ENCODE peak calls at places on chromosomes 3 and 15, in seven cellular contexts. D is HCT116, I is tibial artery, Y is pancreas, B is upper lobe of right lung, E is tibial nerve, G is lower lobe of right lung. L is an unnamed sample.

GRCh38 chr15:31147943-31148621 is 46.6 kb upstream of the TRPM1 start:
- DNase-seq in E (no peak), G (no peak), Y (no peak), I (no peak), D (no peak), B (no peak), L (no peak)

GRCh38 chr3:185818267-185818875 is 6.5 kb downstream of the IGF2BP2 start:
- DNase-seq in G (no peak), E (no peak), Y (no peak), D (no peak), B (no peak), I (no peak), L (no peak)

GRCh38 chr3:127768346-127769008 is 53.8 kb downstream of the MGLL start:
- DNase-seq in G (no peak), B (peak; percentile 65), D (no peak), Y (no peak), E (no peak), I (no peak), L (no peak)

GRCh38 chr15:90954712-90955671 is at the start of gene RCCD1:
- DNase-seq in E (peak; percentile 92), B (peak; percentile 98), G (peak; percentile 98), Y (peak; percentile 98), D (peak; percentile 92), I (peak; percentile 98), L (peak; percentile 96)

GRCh38 chr15:101201411-101202174 is 50.3 kb downstream of the CHSY1 start:
- DNase-seq in E (peak; percentile 88), D (peak; percentile 19), B (peak; percentile 78), I (peak; percentile 99), G (peak; percentile 75), Y (no peak), L (peak; percentile 50)

GRCh38 chr3:123667784-123668183 is 82.9 kb upstream of the HACD2 start:
- DNase-seq in I (no peak), Y (no peak), G (no peak), D (no peak), B (no peak), E (no peak), L (no peak)

GRCh38 chr3:11045536-11045935 is 53.0 kb downstream of the SLC6A1 start:
- DNase-seq in G (no peak), D (no peak), I (no peak), Y (no peak), E (no peak), B (no peak), L (no peak)

GRCh38 chr3:13728487-13728886 is 151.4 kb downstream of the WNT7A start:
- DNase-seq in D (no peak), B (no peak), E (no peak), Y (no peak), I (no peak), G (no peak), L (no peak)

GRCh38 chr15:42719051-42719450 is 17.9 kb downstream of the CDAN1 start:
- DNase-seq in G (no peak), Y (no peak), E (no peak), B (no peak), D (no peak), I (no peak), L (no peak)

GRCh38 chr15:74451861-74452835 is 8.8 kb downstream of the UBL7 start:
- DNase-seq in I (peak; percentile 38), D (no peak), B (no peak), E (no peak), Y (no peak), G (no peak), L (no peak)

GRCh38 chr3:88385090-88385489 is 235.3 kb downstream of the C3orf38 start:
- DNase-seq in Y (no peak), I (no peak), D (no peak), E (no peak), G (no peak), B (no peak), L (no peak)

GRCh38 chr3:104367000-104367399 is 999.7 kb upstream of the ALCAM start:
- DNase-seq in E (no peak), Y (no peak), D (no peak), G (no peak), B (no peak), I (no peak), L (no peak)

GRCh38 chr15:56059716-56060115 is 66.3 kb upstream of the NEDD4 start:
- DNase-seq in I (no peak), D (no peak), G (no peak), E (no peak), Y (no peak), B (no peak), L (no peak)

GRCh38 chr15:78195735-78196201 is 38.6 kb downstream of the ACSBG1 start:
- DNase-seq in I (no peak), D (no peak), B (peak; percentile 69), E (no peak), G (no peak), Y (no peak), L (peak; percentile 47)

GRCh38 chr3:171901615-171902312 is 58.6 kb downstream of the TMEM212 start:
- DNase-seq in G (no peak), B (no peak), Y (no peak), I (no peak), D (no peak), E (no peak), L (no peak)

GRCh38 chr15:67290319-67290718 is 35.7 kb downstream of the IQCH start:
- DNase-seq in I (no peak), B (no peak), E (no peak), D (no peak), Y (no peak), G (no peak), L (no peak)

GRCh38 chr3:72754582-72754981 is 93.7 kb downstream of the SHQ1 start:
- DNase-seq in D (no peak), I (no peak), G (no peak), E (no peak), B (no peak), Y (no peak), L (no peak)

GRCh38 chr3:83092521-83093221 is 1331.2 kb upstream of the GBE1 start:
- DNase-seq in Y (no peak), B (no peak), E (no peak), D (no peak), G (no peak), I (no peak), L (no peak)

GRCh38 chr3:108293858-108294257 is 2.5 kb upstream of the HHLA2 start:
- DNase-seq in B (no peak), E (no peak), Y (no peak), D (no peak), G (no peak), I (no peak), L (no peak)

GRCh38 chr3:108292905-108293328 is 3.4 kb upstream of the HHLA2 start:
- DNase-seq in B (no peak), G (no peak), D (no peak), I (no peak), E (no peak), Y (no peak), L (no peak)

GRCh38 chr3:108297636-108298035 is 1.3 kb downstream of the HHLA2 start:
- DNase-seq in I (no peak), D (no peak), Y (peak; percentile 83), B (no peak), G (no peak), E (no peak), L (peak; percentile 65)

GRCh38 chr3:108298056-108298455 is 1.7 kb downstream of the HHLA2 start:
- DNase-seq in G (no peak), I (no peak), D (no peak), E (no peak), Y (no peak), B (no peak), L (no peak)

GRCh38 chr3:108296239-108296638 is at the start of gene HHLA2:
- DNase-seq in G (no peak), Y (no peak), E (no peak), B (no peak), I (no peak), D (no peak), L (no peak)
- H3K4me3 ChIP-seq in G (no peak within 1 kb of the TSS), Y (no peak within 1 kb of the TSS), E (no peak within 1 kb of the TSS), B (no peak within 1 kb of the TSS), I (no peak within 1 kb of the TSS), D (no peak within 1 kb of the TSS), L (no peak within 1 kb of the TSS)

DNA sequence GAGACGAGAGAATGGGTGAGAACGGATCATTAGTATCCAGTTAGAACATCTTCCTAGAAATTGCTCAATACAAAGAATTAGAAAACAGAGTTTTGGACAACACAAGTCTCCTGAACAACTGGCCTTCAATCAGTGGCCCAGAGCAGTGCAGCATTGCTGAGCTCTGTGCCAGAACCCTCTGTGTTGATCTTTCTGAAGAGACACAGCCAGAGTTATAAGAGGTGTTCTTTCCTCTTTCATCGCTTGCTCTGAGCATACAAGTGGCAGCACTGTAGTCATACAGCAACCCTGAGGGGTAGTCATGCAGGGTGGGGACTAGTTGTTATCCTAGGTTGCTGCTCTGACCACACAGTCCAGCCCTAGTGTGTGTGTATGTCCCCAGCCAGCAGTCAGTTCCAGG is 4.0 kb downstream of the KNSTRN start:
- DNase-seq in D (no peak), Y (no peak), E (no peak), B (no peak), I (no peak), G (no peak), L (peak; percentile 92)
- H3K36me3 ChIP-seq in D (peaks cover 61% of the 10 kb centered on the region), Y (no peaks in the 10 kb centered on the region), E (no peaks in the 10 kb centered on the region), B (peaks cover 28% of the 10 kb centered on the region), I (no peaks in the 10 kb centered on the region), G (peaks cover 33% of the 10 kb centered on the region), L (peaks cover 14% of the 10 kb centered on the region)

DNA sequence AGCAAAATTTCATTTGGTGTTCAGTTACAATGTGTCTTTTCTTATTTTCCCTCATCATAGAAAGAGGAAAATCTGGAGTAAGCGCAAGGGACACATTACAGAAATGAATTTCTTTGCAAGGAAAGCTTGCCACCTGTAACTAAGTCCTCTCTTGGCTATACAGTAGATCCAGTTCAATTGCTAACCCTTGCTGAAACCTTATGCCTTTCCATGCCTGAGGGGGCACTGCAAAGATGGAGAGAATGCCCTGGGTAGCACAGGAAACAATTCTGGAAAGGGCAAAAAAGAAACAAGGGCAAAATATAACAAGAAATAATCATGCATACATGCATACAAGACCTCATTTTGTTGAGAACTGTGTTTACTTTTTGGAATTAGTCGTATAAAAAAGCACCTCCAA is 4.3 kb downstream of the CADM2 start:
- DNase-seq in G (no peak), D (no peak), Y (no peak), B (no peak), E (no peak), I (no peak), L (no peak)
- TF ChIP-seq CTCF in G (no peak), D (no peak), Y (no peak), B (no peak), E (no peak), I (no peak), L (no peak)

GRCh38 chr3:194397757-194398312 is 1.2 kb downstream of the GP5 start:
- DNase-seq in I (peak; percentile 61), G (no peak), Y (no peak), D (no peak), B (peak; percentile 61), E (no peak), L (no peak)
- H3K4me3 ChIP-seq in I (no peak overlapping the region), G (peak overlapping the region; percentile 39), Y (no peak overlapping the region), D (no peak overlapping the region), B (peak overlapping the region; percentile 31), E (no peak overlapping the region), L (no peak overlapping the region)

GRCh38 chr3:16508242-16508575 is 5.3 kb downstream of the RFTN1 start:
- DNase-seq in Y (no peak), G (no peak), I (no peak), D (no peak), E (no peak), B (no peak), L (peak; percentile 88)
- H3K36me3 ChIP-seq in Y (no peaks in the 10 kb centered on the region), G (peaks cover 8% of the 10 kb centered on the region), I (no peaks in the 10 kb centered on the region), D (no peaks in the 10 kb centered on the region), E (no peaks in the 10 kb centered on the region), B (no peaks in the 10 kb centered on the region), L (no peaks in the 10 kb centered on the region)

L was measured in thyroid gland.